ENCODE peak calls at places on chromosomes 4 and X, in ten cellular contexts. M is Panc1, Z is vagina, R is HepG2, F is suprapubic skin, K is HCT116, J is upper lobe of left lung, E is breast epithelium, Q is spleen, T is K562. N is an unnamed sample.

GRCh38 chr4:7352486-7352885 is 82.2 kb downstream of the PSAPL1 start:
- DNase-seq in M (no peak), Z (no peak), R (no peak), F (no peak), K (no peak), J (no peak), E (no peak), Q (no peak), T (no peak), N (no peak)

GRCh38 chrX:124736553-124737240 is 390.3 kb downstream of the SH2D1A start:
- DNase-seq in M (no peak), Z (no peak), R (no peak), F (no peak), K (no peak), J (no peak), E (no peak), Q (peak; percentile 79), T (no peak), N (no peak)

GRCh38 chr4:111798840-111799239 is 346.4 kb upstream of the FAM241A start:
- DNase-seq in M (no peak), Z (no peak), R (no peak), F (no peak), K (no peak), J (no peak), E (no peak), Q (no peak), T (no peak), N (no peak)

GRCh38 chr4:109848501-109848900 is 594 bp downstream of the LRIT3 start:
- DNase-seq in M (no peak), Z (no peak), R (no peak), F (no peak), K (no peak), J (no peak), E (no peak), Q (no peak), T (no peak), N (no peak)

GRCh38 chr4:125368161-125368560 is 53.4 kb downstream of the FAT4 start:
- DNase-seq in M (no peak), Z (no peak), R (no peak), F (no peak), K (no peak), J (no peak), E (no peak), Q (no peak), T (no peak), N (no peak)

GRCh38 chrX:129759576-129760061 is 20.1 kb upstream of the SASH3 start:
- DNase-seq in M (no peak), Z (no peak), R (no peak), F (no peak), K (no peak), J (no peak), E (peak; percentile 75), Q (peak; percentile 85), T (peak; percentile 18), N (peak; percentile 33)

GRCh38 chr4:120293341-120293740 is 226.7 kb upstream of the MAD2L1 start:
- DNase-seq in M (no peak), Z (no peak), R (no peak), F (no peak), K (no peak), J (no peak), E (no peak), Q (no peak), T (no peak), N (no peak)

GRCh38 chr4:37389967-37390580 is 145.5 kb downstream of the NWD2 start:
- DNase-seq in M (peak; percentile 32), Z (no peak), R (peak; percentile 48), F (no peak), K (peak; percentile 48), J (no peak), E (no peak), Q (no peak), T (peak; percentile 14), N (peak; percentile 9)

GRCh38 chrX:16445166-16445752 is 204.7 kb upstream of the S100G start:
- DNase-seq in M (peak; percentile 36), Z (no peak), R (peak; percentile 1), F (no peak), K (peak; percentile 22), J (no peak), E (no peak), Q (no peak), T (peak; percentile 24), N (peak; percentile 3)

GRCh38 chr4:52643846-52644245 is 15.3 kb downstream of the USP46 start:
- DNase-seq in M (no peak), Z (no peak), R (peak; percentile 34), F (peak; percentile 70), K (peak; percentile 4), J (no peak), E (peak; percentile 48), Q (no peak), T (no peak), N (no peak)

GRCh38 chr4:82618321-82618720 is 56.5 kb upstream of the TMEM150C start:
- DNase-seq in M (no peak), Z (no peak), R (no peak), F (no peak), K (no peak), J (no peak), E (no peak), Q (no peak), T (no peak), N (no peak)

GRCh38 chr4:144174401-144175067 is 34.0 kb upstream of the GYPA start:
- DNase-seq in M (peak; percentile 24), Z (no peak), R (peak; percentile 22), F (no peak), K (peak; percentile 44), J (no peak), E (no peak), Q (no peak), T (peak; percentile 18), N (peak; percentile 13)

GRCh38 chrX:2707334-2707760 is 16.3 kb downstream of the CD99 start:
- DNase-seq in M (peak; percentile 50), Z (no peak), R (peak; percentile 84), F (peak; percentile 87), K (peak; percentile 64), J (no peak), E (peak; percentile 50), Q (peak; percentile 87), T (no peak), N (peak; percentile 78)
- TF ChIP-seq POLR2AphosphoS5 in M (no peak), Z (peak; percentile 88), R (no peak), F (peak; percentile 83), K (peak; percentile 30), J (peak; percentile 76), E (no peak), Q (peak; percentile 75), T (no peak), N (peak; percentile 86)

GRCh38 chrX:154353172-154353843 is 21.1 kb downstream of the FLNA start:
- DNase-seq in M (no peak), Z (no peak), R (no peak), F (no peak), K (no peak), J (peak; percentile 35), E (no peak), Q (no peak), T (no peak), N (no peak)
- H3K4me1 ChIP-seq in M (peaks cover 6% of the 10 kb centered on the region), Z (peaks cover 3% of the 10 kb centered on the region), R (peaks cover 1% of the 10 kb centered on the region), F (peaks cover 7% of the 10 kb centered on the region), K (no peaks in the 10 kb centered on the region), J (peaks cover 32% of the 10 kb centered on the region), E (no peaks in the 10 kb centered on the region), Q (no peaks in the 10 kb centered on the region), T (peaks cover 48% of the 10 kb centered on the region), N (no peaks in the 10 kb centered on the region)

DNA sequence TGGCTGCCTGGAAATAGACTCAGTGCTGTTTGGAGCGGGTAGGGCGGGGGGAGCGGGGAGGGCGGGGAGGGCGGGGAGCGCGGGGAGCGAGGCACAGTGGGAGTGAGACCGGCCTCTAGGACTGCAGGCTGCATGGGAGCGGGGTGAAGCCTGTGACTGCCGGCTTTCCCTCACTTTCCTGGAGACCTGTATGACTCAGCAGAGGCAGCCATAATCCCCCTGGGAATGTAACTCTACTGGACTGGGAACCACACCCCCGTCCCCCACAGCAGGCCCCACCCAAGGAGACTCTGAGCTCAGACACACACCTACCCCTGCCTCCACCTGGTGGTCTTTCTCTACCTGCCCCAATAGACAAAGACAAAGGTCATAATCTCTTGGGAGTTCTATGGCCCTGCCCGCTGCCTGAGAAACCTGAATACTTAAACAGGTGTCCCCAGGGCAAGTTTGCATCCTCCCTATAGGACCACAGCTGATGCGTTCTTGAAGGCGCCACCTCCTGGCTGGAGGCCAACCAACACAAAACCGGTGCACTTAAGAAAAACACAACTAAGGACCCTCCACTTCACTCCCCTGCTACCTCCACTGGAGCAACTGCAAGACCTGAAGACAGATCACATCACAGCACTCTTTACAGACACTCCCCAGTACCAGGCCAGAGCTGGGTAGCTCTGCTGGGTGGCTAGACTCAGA is 18.0 kb downstream of the HDAC8 start:
- DNase-seq in M (no peak), Z (no peak), R (no peak), F (no peak), K (peak; percentile 56), J (peak; percentile 12), E (no peak), Q (no peak), T (no peak), N (no peak)
- H3K4me3 ChIP-seq in M (no peak overlapping the region), Z (no peak overlapping the region), R (no peak overlapping the region), F (no peak overlapping the region), K (peak overlapping the region; percentile 52), J (no peak overlapping the region), E (no peak overlapping the region), Q (no peak overlapping the region), T (peak overlapping the region; percentile 26), N (no peak overlapping the region)

GRCh38 chrX:107701493-107702121 is 73.3 kb downstream of the PRPS1 start:
- DNase-seq in M (no peak), Z (no peak), R (no peak), F (peak; percentile 40), K (no peak), J (no peak), E (no peak), Q (peak; percentile 73), T (no peak), N (no peak)

GRCh38 chrX:107704181-107704580 is 71.4 kb downstream of the TSC22D3 start:
- DNase-seq in M (no peak), Z (no peak), R (no peak), F (peak; percentile 11), K (no peak), J (no peak), E (no peak), Q (no peak), T (no peak), N (no peak)

GRCh38 chrX:107700802-107701201 is 72.5 kb downstream of the PRPS1 start:
- DNase-seq in M (no peak), Z (no peak), R (no peak), F (no peak), K (no peak), J (no peak), E (no peak), Q (no peak), T (no peak), N (no peak)

GRCh38 chrX:107699611-107700010 is 71.3 kb downstream of the PRPS1 start:
- DNase-seq in M (no peak), Z (no peak), R (no peak), F (peak; percentile 14), K (no peak), J (no peak), E (no peak), Q (no peak), T (no peak), N (no peak)

DNA sequence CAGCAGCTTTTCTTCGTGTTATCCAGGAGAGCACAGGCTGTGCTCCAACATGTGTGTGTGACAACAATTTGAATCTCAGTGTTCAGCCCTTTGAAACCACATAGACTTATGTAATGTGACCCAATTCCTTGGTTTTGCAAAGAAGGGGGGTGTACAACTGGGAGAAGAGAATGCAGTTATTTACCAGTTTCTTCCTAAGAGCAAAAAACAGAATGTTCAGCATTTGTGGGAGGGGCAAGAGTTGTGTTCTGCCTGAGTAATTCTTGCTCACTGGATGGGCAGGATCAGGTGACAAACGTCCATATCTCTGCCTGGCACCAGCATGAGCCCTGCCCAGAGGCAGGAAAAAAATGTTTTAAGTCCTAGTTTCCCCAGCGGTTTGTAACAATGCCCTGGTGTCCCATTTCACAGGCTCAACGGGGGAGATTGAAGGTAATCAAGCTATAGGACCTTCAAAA is 72.0 kb downstream of the PRPS1 start:
- DNase-seq in M (no peak), Z (no peak), R (no peak), F (peak; percentile 67), K (no peak), J (no peak), E (no peak), Q (peak; percentile 56), T (no peak), N (no peak)
- TF ChIP-seq POLR2AphosphoS5 in M (no peak), Z (peak; percentile 74), R (no peak), F (peak; percentile 48), K (no peak), J (peak; percentile 48), E (peak; percentile 65), Q (no peak), T (no peak), N (peak; percentile 48)